ENCODE peak calls at places on chromosomes 4 and X, in four cellular contexts. One of them, this sample, is unnamed.

GRCh38 chrX:115324194-115324593 is 34.7 kb downstream of the LUZP4 start:
- DNase-seq in fibroblast of pulmonary artery: peak
- DNase-seq in activated CD8-positive, alpha-beta memory T cell treated with anti-CD3 and anti-CD28 coated beads for 48 hours: no peak
- DNase-seq in HEK293T: no peak
- DNase-seq in this sample: peak

GRCh38 chrX:1500701-1501624 is 36.0 kb downstream of the P2RY8 start:
- DNase-seq in activated CD8-positive, alpha-beta memory T cell treated with anti-CD3 and anti-CD28 coated beads for 48 hours: no peak
- DNase-seq in HEK293T: no peak
- DNase-seq in fibroblast of pulmonary artery: no peak
- DNase-seq in this sample: no peak

GRCh38 chrX:150366951-150367545 is 3.9 kb downstream of the MAMLD1 start:
- DNase-seq in fibroblast of pulmonary artery: peak
- DNase-seq in HEK293T: no peak
- DNase-seq in activated CD8-positive, alpha-beta memory T cell treated with anti-CD3 and anti-CD28 coated beads for 48 hours: no peak
- DNase-seq in this sample: no peak

GRCh38 chrX:11381464-11381863 is 88.3 kb downstream of the AMELX start:
- DNase-seq in fibroblast of pulmonary artery: peak
- DNase-seq in HEK293T: peak
- DNase-seq in activated CD8-positive, alpha-beta memory T cell treated with anti-CD3 and anti-CD28 coated beads for 48 hours: no peak
- DNase-seq in this sample: peak

GRCh38 chrX:18173494-18174180 is 47.0 kb downstream of the BEND2 start:
- DNase-seq in fibroblast of pulmonary artery: no peak
- DNase-seq in HEK293T: no peak
- DNase-seq in activated CD8-positive, alpha-beta memory T cell treated with anti-CD3 and anti-CD28 coated beads for 48 hours: no peak
- DNase-seq in this sample: no peak

GRCh38 chr4:116180056-116180690 is 905.2 kb downstream of the TRAM1L1 start:
- DNase-seq in activated CD8-positive, alpha-beta memory T cell treated with anti-CD3 and anti-CD28 coated beads for 48 hours: no peak
- DNase-seq in HEK293T: peak
- DNase-seq in fibroblast of pulmonary artery: peak
- DNase-seq in this sample: peak

GRCh38 chr4:183142566-183143545 is 43.8 kb downstream of the WWC2 start:
- DNase-seq in HEK293T: peak
- DNase-seq in fibroblast of pulmonary artery: peak
- DNase-seq in activated CD8-positive, alpha-beta memory T cell treated with anti-CD3 and anti-CD28 coated beads for 48 hours: no peak
- DNase-seq in this sample: peak

GRCh38 chr4:6802050-6802449 is 19.5 kb downstream of the KIAA0232 start:
- DNase-seq in HEK293T: no peak
- DNase-seq in activated CD8-positive, alpha-beta memory T cell treated with anti-CD3 and anti-CD28 coated beads for 48 hours: no peak
- DNase-seq in fibroblast of pulmonary artery: no peak
- DNase-seq in this sample: no peak

GRCh38 chrX:136780738-136781137 is at the start of gene ARHGEF6:
- DNase-seq in activated CD8-positive, alpha-beta memory T cell treated with anti-CD3 and anti-CD28 coated beads for 48 hours: no peak
- DNase-seq in fibroblast of pulmonary artery: no peak
- DNase-seq in HEK293T: no peak
- DNase-seq in this sample: no peak

GRCh38 chr4:123618606-123619005 is 222.0 kb downstream of the SPRY1 start:
- DNase-seq in fibroblast of pulmonary artery: no peak
- DNase-seq in HEK293T: no peak
- DNase-seq in activated CD8-positive, alpha-beta memory T cell treated with anti-CD3 and anti-CD28 coated beads for 48 hours: no peak
- DNase-seq in this sample: no peak

GRCh38 chr4:91596683-91597082 is 707.1 kb upstream of the GRID2 start:
- DNase-seq in activated CD8-positive, alpha-beta memory T cell treated with anti-CD3 and anti-CD28 coated beads for 48 hours: no peak
- DNase-seq in fibroblast of pulmonary artery: no peak
- DNase-seq in HEK293T: no peak
- DNase-seq in this sample: no peak

GRCh38 chr4:85738721-85739120 is 263.8 kb downstream of the ARHGAP24 start:
- DNase-seq in fibroblast of pulmonary artery: no peak
- DNase-seq in HEK293T: no peak
- DNase-seq in activated CD8-positive, alpha-beta memory T cell treated with anti-CD3 and anti-CD28 coated beads for 48 hours: no peak
- DNase-seq in this sample: no peak

GRCh38 chr4:174714393-174715211 is 114.4 kb downstream of the GLRA3 start:
- DNase-seq in fibroblast of pulmonary artery: peak
- DNase-seq in HEK293T: peak
- DNase-seq in activated CD8-positive, alpha-beta memory T cell treated with anti-CD3 and anti-CD28 coated beads for 48 hours: no peak
- DNase-seq in this sample: peak

GRCh38 chr4:15893967-15894366 is 44.6 kb downstream of the FGFBP1 start:
- DNase-seq in fibroblast of pulmonary artery: peak
- DNase-seq in HEK293T: no peak
- DNase-seq in activated CD8-positive, alpha-beta memory T cell treated with anti-CD3 and anti-CD28 coated beads for 48 hours: no peak
- DNase-seq in this sample: no peak

GRCh38 chr4:7842384-7843279 is 97.0 kb downstream of the AFAP1 start:
- DNase-seq in activated CD8-positive, alpha-beta memory T cell treated with anti-CD3 and anti-CD28 coated beads for 48 hours: no peak
- DNase-seq in HEK293T: no peak
- DNase-seq in fibroblast of pulmonary artery: peak
- DNase-seq in this sample: peak

GRCh38 chr4:133147922-133148689 is 988 bp upstream of the PCDH10 start:
- DNase-seq in fibroblast of pulmonary artery: peak
- DNase-seq in HEK293T: peak
- DNase-seq in activated CD8-positive, alpha-beta memory T cell treated with anti-CD3 and anti-CD28 coated beads for 48 hours: no peak
- DNase-seq in this sample: peak